ENCODE peak calls at places on chromosomes 12 and 14, in six cellular contexts. A is testis, K is CD14-positive monocyte, Q is fibroblast of lung, I is HFF-Myc, D is MCF 10A. C is an unnamed sample.
A peak's percentile ranks its signal among the peaks of the same experiment; 100 is the strongest.

GRCh38 chr12:12327802-12328201 is 22.2 kb downstream of the MANSC1 start:
- DNase-seq in Q (peak; percentile 63), K (no peak), A (no peak), I (peak; percentile 65), D (peak; percentile 66), C (peak; percentile 61)

GRCh38 chr12:54984602-54985376 is at the start of gene TESPA1:
- DNase-seq in K (peak; percentile 75), A (peak; percentile 55), I (no peak), D (no peak), Q (no peak), C (no peak)

GRCh38 chr12:132776816-132777568 is 15.4 kb upstream of the ANKLE2 start:
- DNase-seq in K (no peak), D (no peak), A (peak; percentile 86), Q (peak; percentile 42), I (no peak), C (no peak)

GRCh38 chr12:96091833-96092232 is 56.4 kb upstream of the LTA4H start:
- DNase-seq in D (peak; percentile 30), I (no peak), K (no peak), A (no peak), Q (no peak), C (no peak)

GRCh38 chr12:109130755-109131521 is 14.6 kb downstream of the ACACB start:
- DNase-seq in Q (no peak), I (no peak), K (no peak), A (no peak), D (no peak), C (no peak)

GRCh38 chr12:119704065-119704747 is 36.3 kb downstream of the PRKAB1 start:
- DNase-seq in I (no peak), D (peak; percentile 23), Q (peak; percentile 38), K (no peak), A (no peak), C (no peak)

GRCh38 chr12:6938353-6939186 is 5.0 kb upstream of the RNU7-1 start:
- DNase-seq in K (no peak), Q (no peak), I (no peak), D (no peak), A (no peak), C (no peak)

GRCh38 chr14:76776306-76777251 is 15.3 kb downstream of the VASH1 start:
- DNase-seq in Q (no peak), I (no peak), A (no peak), D (no peak), K (no peak), C (no peak)

GRCh38 chr14:23661542-23661941 is 25.4 kb downstream of the DHRS2 start:
- DNase-seq in K (no peak), I (no peak), Q (no peak), A (no peak), D (no peak), C (no peak)

GRCh38 chr12:107361970-107362369 is 268.6 kb upstream of the CRY1 start:
- DNase-seq in Q (no peak), A (no peak), I (no peak), D (no peak), K (no peak), C (no peak)

GRCh38 chr12:90048918-90049317 is 340.3 kb upstream of the ATP2B1 start:
- DNase-seq in I (no peak), D (no peak), A (no peak), Q (no peak), K (no peak), C (no peak)

GRCh38 chr14:100153560-100153959 is 5.9 kb downstream of the DEGS2 start:
- DNase-seq in A (no peak), Q (no peak), K (no peak), I (no peak), D (no peak), C (no peak)

GRCh38 chr14:100156776-100157175 is 2.7 kb downstream of the DEGS2 start:
- DNase-seq in D (no peak), A (no peak), I (no peak), K (no peak), Q (no peak), C (no peak)

GRCh38 chr14:100152091-100152490 is 7.4 kb downstream of the DEGS2 start:
- DNase-seq in I (no peak), D (no peak), A (no peak), K (no peak), Q (no peak), C (no peak)

GRCh38 chr14:100155881-100156645 is 3.4 kb downstream of the DEGS2 start:
- DNase-seq in Q (no peak), K (no peak), I (no peak), D (no peak), A (no peak), C (no peak)

DNA sequence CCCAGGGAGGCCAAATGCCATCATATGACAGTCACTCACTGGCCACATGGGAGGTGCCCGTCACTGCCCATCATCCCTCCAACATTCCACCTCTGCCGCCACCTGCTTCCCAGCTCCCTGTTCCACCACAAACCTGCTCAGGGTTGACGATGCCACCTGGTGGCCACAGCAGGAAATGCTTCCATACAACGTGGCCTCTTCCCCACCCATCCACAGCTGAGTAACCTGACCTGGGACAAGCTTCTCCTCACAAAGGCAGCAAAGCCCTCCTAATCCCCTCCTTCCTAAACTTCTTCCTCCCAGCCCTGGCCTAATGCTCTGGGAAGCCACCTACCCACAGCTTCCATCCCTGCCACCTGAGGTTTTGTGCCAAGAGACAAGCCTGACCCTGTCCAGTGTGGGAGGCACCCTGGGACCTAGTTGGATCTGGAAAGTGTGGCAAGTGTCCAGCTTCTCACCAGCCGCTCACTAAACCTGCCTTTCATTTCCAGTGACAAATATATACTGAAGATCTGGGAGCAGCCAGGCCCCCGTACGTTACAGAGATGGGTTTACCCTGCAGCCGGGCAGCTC is 4.3 kb downstream of the DEGS2 start:
- DNase-seq in Q (no peak), A (peak; percentile 50), K (no peak), I (peak; percentile 16), D (peak; percentile 45), C (no peak)
- TF ChIP-seq CTCF in Q (peak; percentile 67), A (peak; percentile 57), K (peak; percentile 54), I (peak; percentile 67), D (peak; percentile 71), C (peak; percentile 54)

GRCh38 chr12:56038022-56038665 is 3.6 kb upstream of the RPS26 start:
- DNase-seq in Q (no peak), D (no peak), K (no peak), A (no peak), I (no peak), C (no peak)

GRCh38 chr12:56040151-56040550 is 1.6 kb upstream of the RPS26 start:
- DNase-seq in I (no peak), A (no peak), K (no peak), Q (no peak), D (no peak), C (no peak)

GRCh38 chr12:56040963-56041578 is 647 bp upstream of the RPS26 start:
- DNase-seq in I (no peak), Q (no peak), K (no peak), D (no peak), A (no peak), C (no peak)

GRCh38 chr12:56042430-56043203 is 899 bp downstream of the RPS26 start:
- DNase-seq in A (no peak), D (no peak), K (no peak), Q (no peak), I (no peak), C (no peak)

DNA sequence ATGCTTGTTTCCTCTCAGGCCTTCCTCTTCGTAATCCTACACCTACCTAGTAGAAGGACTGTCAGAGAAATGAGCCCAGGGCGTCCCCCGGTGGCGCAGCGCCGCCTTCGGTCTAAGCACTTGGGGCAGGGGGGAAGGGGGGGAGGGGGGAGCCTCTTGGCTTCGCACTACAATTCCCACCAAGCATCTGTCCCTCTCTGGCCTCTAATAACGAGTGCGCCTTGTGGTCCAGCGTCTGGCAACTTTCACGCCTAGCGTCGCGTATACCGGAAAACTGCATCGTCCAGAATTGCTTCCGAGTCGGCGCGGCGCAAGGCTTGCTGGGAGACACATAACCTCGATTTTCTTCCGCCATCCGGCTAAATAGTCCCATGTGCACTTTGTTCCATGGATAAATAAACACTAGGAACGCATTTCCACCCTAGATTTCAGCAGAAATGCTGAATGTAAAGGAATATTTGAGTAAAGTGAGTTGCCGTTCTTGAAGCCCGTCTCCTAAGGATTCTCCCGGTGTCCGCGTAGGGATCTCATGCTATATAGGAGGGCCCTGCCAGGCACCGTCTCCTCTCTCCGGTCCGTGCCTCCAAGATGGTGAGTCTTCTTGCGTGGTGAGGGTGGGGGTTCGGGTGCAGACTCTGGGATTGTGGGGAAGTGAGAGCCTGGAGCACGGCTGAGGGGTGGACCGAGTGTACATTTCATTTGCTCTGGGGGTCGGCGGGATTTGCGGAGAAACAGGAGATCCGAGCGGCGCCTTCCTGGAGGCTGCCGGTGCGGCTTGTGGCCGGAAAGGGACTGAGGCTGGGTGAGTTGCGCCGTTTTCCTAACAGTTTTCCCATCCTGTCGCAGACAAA is at the start of gene RPS26:
- DNase-seq in K (peak; percentile 96), I (peak; percentile 100), Q (peak; percentile 100), D (peak; percentile 99), A (peak; percentile 97), C (peak; percentile 99)
- TF ChIP-seq CTCF in K (peak; percentile 51), I (peak; percentile 39), Q (peak; percentile 43), D (peak; percentile 33), A (peak; percentile 36), C (peak; percentile 44)

GRCh38 chr12:88305491-88305890 is 163.4 kb downstream of the TMTC3 start:
- DNase-seq in K (no peak), A (no peak), I (no peak), D (no peak), Q (peak; percentile 41), C (no peak)
- TF ChIP-seq CTCF in K (no peak), A (peak; percentile 5), I (no peak), D (no peak), Q (no peak), C (no peak)

GRCh38 chr12:65776994-65777393 is 47.3 kb upstream of the HMGA2 start:
- DNase-seq in I (no peak), K (no peak), A (no peak), Q (no peak), D (no peak), C (no peak)

GRCh38 chr12:65779946-65780345 is 44.3 kb upstream of the HMGA2 start:
- DNase-seq in K (no peak), A (no peak), Q (no peak), I (no peak), D (no peak), C (no peak)

GRCh38 chr12:65775720-65776119 is 48.6 kb upstream of the HMGA2 start:
- DNase-seq in D (no peak), I (no peak), K (no peak), Q (no peak), A (no peak), C (no peak)

GRCh38 chr12:65779091-65779642 is 45.1 kb upstream of the HMGA2 start:
- DNase-seq in K (no peak), D (peak; percentile 53), I (peak; percentile 49), A (no peak), Q (peak; percentile 72), C (no peak)

DNA sequence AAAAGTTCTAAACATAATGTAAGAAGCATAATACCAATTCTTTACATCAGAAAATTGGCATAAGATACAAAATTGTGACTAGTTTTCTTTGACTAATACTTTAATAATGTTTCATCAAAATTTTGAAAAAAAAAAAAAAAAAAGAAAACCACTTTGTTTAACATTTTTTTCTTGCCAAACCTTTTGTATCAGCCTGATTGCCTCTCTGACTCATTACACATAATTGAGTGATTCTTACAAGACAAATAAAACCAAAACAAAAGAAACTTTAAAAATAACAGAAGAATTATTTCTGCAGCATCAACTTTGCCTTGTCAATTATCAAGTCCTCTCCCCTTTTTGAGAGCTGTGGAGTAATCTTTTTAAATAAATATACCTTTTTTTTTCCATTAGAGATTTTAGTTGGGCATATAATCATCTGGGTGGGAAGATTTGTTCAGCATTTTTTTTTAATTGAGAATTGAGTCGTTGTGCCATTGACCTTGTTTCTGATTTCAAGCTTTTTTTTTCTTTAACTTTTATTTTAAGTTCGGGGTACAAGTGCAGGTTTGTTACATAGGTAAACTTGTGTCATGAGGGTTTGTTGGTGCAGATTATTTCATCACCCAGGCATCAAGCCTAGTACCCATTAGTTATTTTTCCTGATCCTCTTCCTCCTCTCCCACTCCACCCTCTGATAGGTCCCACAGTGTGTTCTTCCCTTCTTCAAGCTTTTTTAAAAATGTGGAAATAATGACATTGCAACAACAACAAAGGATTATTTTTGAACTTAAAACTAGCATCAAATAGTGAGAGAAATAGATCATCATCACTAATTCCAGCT is 45.8 kb upstream of the HMGA2 start:
- DNase-seq in A (no peak), K (no peak), I (no peak), Q (peak; percentile 83), D (peak; percentile 49), C (peak; percentile 62)
- TF ChIP-seq CTCF in A (no peak), K (no peak), I (no peak), Q (no peak), D (no peak), C (no peak)